ENCODE peak calls at places on chromosomes 1 and 21, in five cellular contexts. H, S, K, P and L are unnamed samples.

GRCh38 chr1:160681067-160681890 is 30.3 kb downstream of the CD48 start:
- DNase-seq in K (peak), S (peak), P (no peak), H (peak), L (peak)

GRCh38 chr1:54885863-54886723 is 902 bp downstream of the DHCR24 start:
- DNase-seq in P (no peak), H (no peak), K (peak), S (peak), L (peak)

GRCh38 chr1:53619811-53620619 is 118.9 kb downstream of the GLIS1 start:
- DNase-seq in S (no peak), K (no peak), P (no peak), H (no peak), L (no peak)

GRCh38 chr1:234473123-234473522 is 5.9 kb downstream of the TARBP1 start:
- DNase-seq in P (no peak), H (no peak), S (no peak), K (no peak), L (no peak)

GRCh38 chr1:208988811-208989222 is 594.7 kb upstream of the CAMK1G start:
- DNase-seq in H (no peak), P (peak), K (no peak), S (no peak), L (no peak)

GRCh38 chr1:109979489-109980091 is 5.0 kb upstream of the AHCYL1 start:
- DNase-seq in S (peak), P (no peak), H (peak), K (no peak), L (no peak)

GRCh38 chr1:17919525-17920439 is 164.6 kb downstream of the ACTL8 start:
- DNase-seq in K (peak), P (no peak), S (peak), H (peak), L (no peak)

GRCh38 chr1:219100059-219100458 is 73.6 kb upstream of the LYPLAL1 start:
- DNase-seq in S (no peak), H (no peak), K (no peak), P (no peak), L (no peak)

GRCh38 chr1:194297999-194298598 is 1111.7 kb upstream of the B3GALT2 start:
- DNase-seq in H (no peak), P (no peak), S (no peak), K (no peak), L (no peak)

GRCh38 chr1:22326372-22326915 is 125.2 kb upstream of the ZBTB40 start:
- DNase-seq in K (no peak), P (no peak), S (no peak), H (no peak), L (no peak)

GRCh38 chr1:89609781-89610456 is 23.0 kb upstream of the LRRC8C start:
- DNase-seq in P (no peak), S (no peak), H (no peak), K (no peak), L (peak)

GRCh38 chr1:39508857-39509305 is 17.4 kb downstream of the BMP8A start:
- DNase-seq in H (no peak), P (no peak), S (peak), K (no peak), L (peak)

GRCh38 chr1:94228640-94229375 is 8.6 kb downstream of the ARHGAP29 start:
- DNase-seq in S (no peak), K (no peak), H (no peak), P (no peak), L (no peak)

GRCh38 chr1:3752400-3752945 is at the start of gene CCDC27:
- DNase-seq in H (no peak), K (no peak), S (no peak), P (no peak), L (no peak)

GRCh38 chr21:36470294-36470693 is 9.6 kb downstream of the CLDN14 start:
- DNase-seq in K (peak), S (no peak), H (no peak), P (no peak), L (no peak)

GRCh38 chr1:113876181-113876580 is 4.7 kb upstream of the PTPN22 start:
- DNase-seq in S (no peak), H (no peak), K (no peak), P (no peak), L (no peak)

GRCh38 chr1:113871597-113872113 is at the start of gene PTPN22:
- DNase-seq in H (no peak), S (no peak), K (no peak), P (peak), L (no peak)

GRCh38 chr1:113872219-113872934 is 865 bp upstream of the PTPN22 start:
- DNase-seq in P (no peak), S (no peak), K (no peak), H (no peak), L (no peak)

GRCh38 chr1:113875714-113876113 is 4.2 kb upstream of the PTPN22 start:
- DNase-seq in S (no peak), H (no peak), K (no peak), P (peak), L (no peak)

GRCh38 chr1:113874017-113874879 is 2.7 kb upstream of the PTPN22 start:
- DNase-seq in S (peak), P (peak), K (no peak), H (no peak), L (peak)
- TF ChIP-seq ESRRA in S (no peak), P (no peak), K (no peak), H (no peak), L (no peak)

DNA sequence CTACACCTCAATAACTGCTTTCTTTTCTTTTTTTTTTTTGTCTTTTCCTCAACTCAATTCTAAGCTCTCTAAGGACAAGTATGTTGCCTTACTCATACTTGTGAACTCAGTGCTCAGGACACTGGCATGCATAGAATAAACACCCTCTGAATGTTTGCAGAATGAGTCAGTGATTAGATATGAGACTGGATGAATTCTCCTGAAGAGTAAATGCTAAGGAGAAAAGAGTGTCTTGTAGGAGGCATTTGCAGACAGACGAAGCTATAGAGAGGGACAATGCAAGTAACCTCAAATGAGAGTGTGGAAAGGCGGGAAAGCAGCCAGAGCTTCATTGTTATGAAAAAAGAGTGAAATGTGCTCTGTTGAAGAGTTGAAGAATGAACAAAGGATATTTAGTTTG is 166.0 kb upstream of the DPYD start:
- DNase-seq in P (no peak), K (no peak), H (peak), S (no peak), L (peak)
- TF ChIP-seq ESRRA in P (no peak), K (no peak), H (no peak), S (no peak), L (no peak)

DNA sequence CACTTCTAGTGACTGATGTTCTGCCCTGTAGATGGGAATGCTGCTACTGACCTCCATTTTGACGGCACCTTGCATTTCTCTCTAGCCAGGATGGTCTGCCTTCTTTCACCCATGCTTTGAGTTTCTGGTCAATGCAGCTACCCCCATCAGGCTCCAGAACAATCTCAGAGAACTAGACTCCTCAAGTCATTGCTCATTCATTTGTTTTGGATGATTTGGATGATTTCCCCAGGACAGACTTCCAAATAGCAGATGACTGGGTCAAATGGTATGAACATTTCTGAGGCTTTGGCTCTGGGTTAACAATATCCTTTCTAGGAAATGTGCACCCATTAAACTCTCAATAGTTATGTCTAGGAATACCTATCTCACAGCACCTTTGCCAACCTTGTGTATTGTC is 63.9 kb downstream of the CSMD2 start:
- DNase-seq in K (no peak), S (no peak), P (no peak), H (no peak), L (no peak)
- TF ChIP-seq ESRRA in K (no peak), S (no peak), P (no peak), H (no peak), L (no peak)

GRCh38 chr1:115929846-115930245 is 46.5 kb upstream of the SLC22A15 start:
- DNase-seq in S (no peak), K (no peak), P (no peak), H (no peak), L (no peak)
- TF ChIP-seq ESRRA in S (no peak), K (no peak), P (no peak), H (no peak), L (no peak)

GRCh38 chr1:20587639-20588017 is 1.3 kb upstream of the CDA start:
- DNase-seq in H (no peak), S (no peak), P (no peak), K (no peak), L (peak)
- TF ChIP-seq ESRRA in H (peak), S (peak), P (no peak), K (no peak), L (no peak)

DNA sequence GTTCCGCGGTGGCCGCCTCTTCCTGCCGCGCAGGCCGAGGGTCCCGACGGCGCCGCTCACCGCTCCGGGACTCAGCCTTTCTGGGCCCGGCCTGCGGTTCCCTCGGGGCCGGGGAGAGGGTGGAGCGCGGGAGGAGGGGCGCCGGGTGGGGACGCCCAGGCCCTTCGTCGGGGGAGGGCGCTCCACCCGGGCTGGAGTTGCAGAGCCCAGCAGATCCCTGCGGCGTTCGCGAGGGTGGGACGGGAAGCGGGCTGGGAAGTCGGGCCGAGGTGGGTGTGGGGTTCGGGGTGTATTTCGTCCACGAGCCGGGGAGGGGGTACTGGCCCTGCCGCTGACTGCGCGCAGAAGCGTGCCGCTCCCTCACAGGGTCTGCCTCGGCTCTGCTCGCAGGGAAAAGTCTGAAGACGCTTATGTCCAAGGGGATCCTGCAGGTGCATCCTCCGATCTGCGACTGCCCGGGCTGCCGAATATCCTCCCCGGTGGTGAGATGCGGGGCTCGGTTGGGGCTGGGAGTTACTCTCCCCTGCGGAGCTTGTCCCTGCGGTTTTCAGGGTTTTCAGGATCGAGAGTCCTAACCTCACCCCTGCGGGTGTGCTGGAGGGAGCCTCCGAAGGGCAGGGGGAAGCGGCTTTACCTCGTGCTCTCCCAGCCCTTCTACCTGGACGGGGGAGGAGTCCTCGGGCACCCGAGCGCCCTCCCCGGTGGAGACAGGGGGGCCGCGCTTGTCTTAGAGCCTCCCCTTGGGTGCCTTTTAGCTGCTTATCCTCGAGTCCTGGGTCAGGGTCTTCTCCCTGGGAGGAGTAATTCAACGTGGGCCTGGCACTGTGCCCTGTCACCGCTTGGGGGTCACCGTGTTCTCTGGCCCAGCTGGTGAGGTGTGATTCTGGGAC is 2.1 kb downstream of the SAMD11 start:
- DNase-seq in H (no peak), S (peak), P (no peak), K (no peak), L (no peak)
- TF ChIP-seq ESRRA in H (no peak), S (no peak), P (no peak), K (no peak), L (no peak)

GRCh38 chr1:201659576-201659975 is 120.6 kb downstream of the NAV1 start:
- DNase-seq in P (no peak), H (no peak), K (no peak), S (no peak), L (no peak)
- TF ChIP-seq ESRRA in P (no peak), H (no peak), K (no peak), S (no peak), L (no peak)

GRCh38 chr1:244387415-244387814 is 64.3 kb downstream of the ADSS2 start:
- DNase-seq in K (no peak), P (no peak), S (no peak), H (no peak), L (no peak)

GRCh38 chr1:244384066-244384465 is 67.6 kb downstream of the ADSS2 start:
- DNase-seq in K (no peak), H (no peak), S (no peak), P (no peak), L (no peak)

GRCh38 chr1:244383278-244383884 is 68.3 kb downstream of the ADSS2 start:
- DNase-seq in K (no peak), H (no peak), S (no peak), P (no peak), L (no peak)

GRCh38 chr1:244386595-244386994 is 65.1 kb downstream of the ADSS2 start:
- DNase-seq in H (no peak), K (no peak), S (no peak), P (no peak), L (no peak)

GRCh38 chr1:244381887-244382565 is 69.7 kb downstream of the ADSS2 start:
- DNase-seq in K (no peak), S (no peak), H (no peak), P (no peak), L (no peak)
- TF ChIP-seq ESRRA in K (no peak), S (no peak), H (no peak), P (no peak), L (no peak)

DNA sequence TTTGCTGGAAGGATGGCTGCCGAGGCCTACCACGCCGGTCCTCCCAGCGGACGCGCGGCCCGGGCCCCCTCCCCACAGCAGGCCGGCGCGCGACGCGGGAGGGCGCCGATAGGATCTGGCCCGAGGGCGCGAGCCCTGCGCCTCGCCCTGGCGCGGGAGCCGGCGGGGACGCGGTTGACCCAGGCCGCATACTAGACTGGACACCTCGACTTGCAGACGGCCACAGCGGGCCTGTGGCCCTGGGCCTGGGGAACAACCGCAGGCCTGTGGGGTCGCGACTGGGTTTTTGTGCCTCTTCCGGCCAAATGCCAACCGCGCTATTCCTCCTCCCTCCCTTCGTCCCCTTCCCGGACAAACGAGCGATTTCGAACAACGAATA is 2.5 kb downstream of the NHLH2 start:
- DNase-seq in P (no peak), K (peak), H (no peak), S (no peak), L (no peak)
- TF ChIP-seq ESRRA in P (no peak), K (no peak), H (no peak), S (no peak), L (no peak)